ENCODE peak calls at places on chromosomes 13 and 19, in four cellular contexts. E is upper lobe of left lung, G is uterus, P is heart left ventricle. T is an unnamed sample.

GRCh38 chr19:27672309-27673047 is 1540.5 kb downstream of the UQCRFS1 start:
- DNase-seq in E (no peak), G (no peak), P (peak; percentile 57), T (peak; percentile 30)

GRCh38 chr13:25775986-25776385 is 275.8 kb downstream of the SHISA2 start:
- DNase-seq in E (no peak), G (no peak), P (no peak), T (no peak)

GRCh38 chr19:10364644-10365043 is 15.7 kb downstream of the TYK2 start:
- DNase-seq in E (peak; percentile 72), G (no peak), P (no peak), T (no peak)

GRCh38 chr13:43785681-43786471 is 896 bp downstream of the ENOX1 start:
- DNase-seq in E (peak; percentile 89), G (peak; percentile 86), P (peak; percentile 92), T (peak; percentile 67)

GRCh38 chr13:30664689-30665088 is 47.0 kb downstream of the USPL1 start:
- DNase-seq in E (no peak), G (no peak), P (no peak), T (no peak)

GRCh38 chr19:34452671-34453253 is 24.6 kb downstream of the UBA2 start:
- DNase-seq in E (no peak), G (no peak), P (no peak), T (no peak)

GRCh38 chr13:49759503-49759902 is 33.0 kb downstream of the KPNA3 start:
- DNase-seq in E (no peak), G (no peak), P (no peak), T (no peak)

GRCh38 chr19:10193666-10194499 is 870 bp downstream of the DNMT1 start:
- DNase-seq in E (no peak), G (no peak), P (peak; percentile 59), T (no peak)

GRCh38 chr19:8655340-8655709 is 24.9 kb downstream of the NFILZ start:
- DNase-seq in E (peak; percentile 50), G (no peak), P (no peak), T (no peak)

GRCh38 chr19:38321646-38322323 is 2.1 kb downstream of the KCNK6 start:
- DNase-seq in E (no peak), G (peak; percentile 96), P (peak; percentile 91), T (no peak)

GRCh38 chr19:7272856-7273578 is 21.2 kb downstream of the INSR start:
- DNase-seq in E (no peak), G (no peak), P (no peak), T (no peak)

GRCh38 chr13:66237411-66238062 is 992.6 kb downstream of the PCDH9 start:
- DNase-seq in E (no peak), G (no peak), P (no peak), T (no peak)

GRCh38 chr19:29680447-29680846 is 15.2 kb downstream of the PLEKHF1 start:
- DNase-seq in E (peak; percentile 84), G (no peak), P (no peak), T (peak; percentile 48)

GRCh38 chr13:57212989-57213388 is 46.0 kb downstream of the PRR20E start:
- DNase-seq in E (no peak), G (no peak), P (no peak), T (no peak)

GRCh38 chr13:98570929-98571372 is 6.0 kb downstream of the STK24 start:
- DNase-seq in E (no peak), G (peak; percentile 34), P (no peak), T (peak; percentile 28)

GRCh38 chr19:41860419-41861097 is 503 bp downstream of the RPS19 start:
- DNase-seq in E (no peak), G (no peak), P (no peak), T (no peak)

GRCh38 chr13:108494991-108495661 is 134.3 kb upstream of the MYO16 start:
- DNase-seq in E (no peak), G (no peak), P (no peak), T (no peak)

GRCh38 chr19:10408511-10409291 is 5.4 kb upstream of the CDC37 start:
- DNase-seq in E (peak; percentile 79), G (no peak), P (no peak), T (no peak)

GRCh38 chr13:28273919-28274318 is 135.6 kb downstream of the PAN3 start:
- DNase-seq in E (no peak), G (no peak), P (no peak), T (no peak)

GRCh38 chr13:20616059-20616797 is 49.3 kb downstream of the IFT88 start:
- DNase-seq in E (no peak), G (no peak), P (no peak), T (no peak)

GRCh38 chr13:112066624-112067004 is 335 bp upstream of the SOX1 start:
- DNase-seq in E (peak; percentile 86), G (no peak), P (peak; percentile 73), T (no peak)

GRCh38 chr13:34738251-34739170 is 203.6 kb upstream of the NBEA start:
- DNase-seq in E (no peak), G (no peak), P (no peak), T (no peak)

GRCh38 chr13:106567421-106568224 is at the start of gene ARGLU1:
- DNase-seq in E (peak; percentile 97), G (peak; percentile 92), P (peak; percentile 95), T (peak; percentile 84)

GRCh38 chr19:13051581-13052165 is 51.0 kb downstream of the LYL1 start:
- DNase-seq in E (peak; percentile 92), G (peak; percentile 69), P (no peak), T (peak; percentile 63)

GRCh38 chr19:13033819-13034611 is 38.7 kb downstream of the NFIX start:
- DNase-seq in E (no peak), G (peak; percentile 77), P (peak; percentile 91), T (peak; percentile 74)

GRCh38 chr19:17755533-17755885 is 4.2 kb downstream of the FCHO1 start:
- DNase-seq in E (no peak), G (no peak), P (no peak), T (no peak)
- H3K4me3 ChIP-seq in E (no peak overlapping the region), G (no peak overlapping the region), P (no peak overlapping the region), T (no peak overlapping the region)

GRCh38 chr19:2533686-2534085 is 57.8 kb downstream of the GADD45B start:
- DNase-seq in E (no peak), G (no peak), P (no peak), T (no peak)
- TF ChIP-seq POLR2A in E (no peak), G (no peak), P (no peak), T (no peak)

DNA sequence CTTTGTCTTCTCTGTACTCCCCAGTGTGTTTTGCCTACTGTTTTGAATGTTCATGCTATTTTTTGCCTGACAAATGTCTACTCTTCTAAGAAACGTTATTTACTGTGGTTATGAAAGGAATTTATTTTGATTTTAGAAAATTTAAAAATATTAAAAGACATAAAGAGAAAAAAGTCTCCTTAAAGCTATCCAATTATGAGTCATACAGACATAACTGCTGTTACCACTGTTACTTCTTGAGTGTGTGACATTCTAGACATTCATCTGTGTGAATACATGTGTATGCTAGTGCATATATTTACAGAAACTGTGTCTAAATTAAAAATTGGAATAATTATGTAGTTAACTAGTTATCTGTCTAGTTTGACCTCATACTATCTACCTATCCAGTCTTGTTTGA is 187.6 kb upstream of the SGCG start:
- DNase-seq in E (no peak), G (no peak), P (no peak), T (no peak)
- H3K4me3 ChIP-seq in E (no peak overlapping the region), G (no peak overlapping the region), P (no peak overlapping the region), T (no peak overlapping the region)

GRCh38 chr19:48363810-48364563 is at the start of the genes SYNGR4 and TMEM143:
- DNase-seq in E (peak; percentile 99), G (peak; percentile 99), P (peak; percentile 99), T (peak; percentile 99)
- TF ChIP-seq POLR2A in E (no peak), G (peak; percentile 65), P (no peak), T (no peak)

DNA sequence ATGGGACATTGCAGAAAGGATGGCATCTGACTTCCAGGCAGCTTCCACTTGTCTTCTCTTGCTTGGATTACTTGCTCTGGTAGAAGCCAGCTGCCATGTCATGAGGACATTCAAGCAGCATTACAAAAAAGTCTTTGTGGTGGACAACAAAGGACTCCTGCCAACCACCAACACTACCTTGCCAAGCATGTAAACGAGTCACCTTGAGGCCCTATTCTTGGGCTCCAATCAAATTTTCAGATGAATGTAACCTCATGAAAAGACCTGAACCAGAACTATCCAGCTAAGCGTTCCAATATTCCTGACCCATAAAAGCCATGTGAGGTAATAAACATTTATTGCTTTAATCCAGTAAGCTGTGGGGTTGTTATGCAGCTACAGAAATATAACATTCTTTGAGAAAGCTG is 12.5 kb downstream of the PROSER1 start:
- DNase-seq in E (no peak), G (no peak), P (no peak), T (no peak)
- H3K4me3 ChIP-seq in E (no peak overlapping the region), G (no peak overlapping the region), P (no peak overlapping the region), T (no peak overlapping the region)

DNA sequence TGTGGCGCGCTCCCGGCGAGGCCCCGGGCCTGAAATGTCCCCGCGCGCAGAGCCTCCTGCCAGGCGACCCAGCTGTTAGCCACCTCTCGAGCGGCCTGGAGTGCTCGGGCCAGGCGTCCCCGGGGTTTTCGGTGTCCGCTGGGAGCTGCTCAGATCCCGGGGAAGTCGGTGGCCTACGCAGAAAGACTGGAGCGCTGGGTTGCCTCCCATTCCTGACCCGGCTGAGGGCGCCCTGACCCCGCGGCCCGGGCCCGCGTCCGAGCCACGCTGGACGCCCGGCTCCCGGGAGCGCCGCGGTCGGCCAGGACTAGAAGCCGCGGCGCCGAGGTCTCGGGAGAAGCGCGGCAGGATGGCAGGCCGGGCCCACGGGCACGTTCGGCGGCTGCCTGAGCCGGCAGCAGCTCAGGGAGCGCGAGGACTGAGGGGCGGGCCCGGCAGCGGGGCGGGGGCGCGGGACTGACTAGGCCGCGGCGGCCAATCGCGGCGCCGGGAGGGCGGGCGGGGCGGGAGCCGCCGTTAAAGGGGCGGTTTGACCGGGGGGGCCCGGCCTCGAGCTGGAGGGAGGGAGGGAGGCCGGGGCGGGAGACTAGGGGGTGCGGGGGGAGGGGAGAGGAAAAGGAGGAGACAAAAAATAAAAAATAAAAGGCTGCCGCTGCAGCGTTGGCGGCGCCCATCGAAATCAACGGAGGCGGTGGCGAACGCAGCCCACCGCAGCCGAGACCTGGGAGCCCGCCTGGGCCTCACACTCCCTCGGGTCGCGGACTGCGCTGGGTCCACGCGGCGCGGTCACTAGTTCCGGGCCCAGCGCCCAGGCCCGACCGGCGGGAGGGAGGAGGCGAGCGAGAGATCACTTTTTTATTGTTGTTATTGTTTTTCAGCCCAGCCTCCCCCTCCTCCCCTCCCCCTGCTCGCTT is 1.1 kb upstream of the ZIC2 start:
- DNase-seq in E (peak; percentile 93), G (no peak), P (peak; percentile 60), T (peak; percentile 31)
- TF ChIP-seq POLR2A in E (no peak), G (no peak), P (no peak), T (no peak)

GRCh38 chr19:45782820-45783785 is 813 bp upstream of the DMPK start:
- DNase-seq in E (no peak), G (peak; percentile 86), P (peak; percentile 92), T (peak; percentile 83)

GRCh38 chr19:45781282-45782161 is 768 bp downstream of the DMPK start:
- DNase-seq in E (peak; percentile 86), G (peak; percentile 43), P (no peak), T (peak; percentile 95)

GRCh38 chr19:45780448-45781281 is 1.6 kb downstream of the DMPK start:
- DNase-seq in E (no peak), G (peak; percentile 60), P (no peak), T (no peak)

GRCh38 chr19:45784096-45784495 is 1.8 kb upstream of the DMPK start:
- DNase-seq in E (no peak), G (no peak), P (no peak), T (no peak)

DNA sequence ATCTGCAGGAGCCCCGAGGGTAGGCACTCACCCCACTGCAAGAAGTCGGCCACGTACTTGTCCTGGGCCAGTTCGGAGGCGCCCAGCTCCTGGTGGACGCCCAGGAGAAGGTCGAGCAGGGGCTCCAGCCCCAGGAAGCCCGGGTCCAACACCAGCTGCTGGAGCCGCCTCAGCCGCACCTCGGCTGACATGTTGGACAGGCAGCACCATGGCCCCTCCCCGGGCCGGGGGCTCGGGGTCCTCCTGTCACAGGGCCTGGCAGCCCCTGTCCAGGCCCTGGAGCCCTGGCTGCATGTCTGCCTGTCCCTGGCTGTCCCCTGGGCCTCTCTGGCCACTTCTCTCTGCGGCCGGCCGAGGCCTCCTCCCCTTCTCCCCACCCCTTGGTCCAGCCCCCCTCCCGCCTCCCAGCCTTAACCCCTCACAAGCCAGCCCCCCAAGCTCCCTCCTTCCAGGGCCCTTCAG is at the start of gene DMPK:
- DNase-seq in E (peak; percentile 84), G (peak; percentile 54), P (peak; percentile 78), T (peak; percentile 70)
- H3K4me3 ChIP-seq in E (peak within 1 kb of the TSS; percentile 58), G (peak within 1 kb of the TSS; percentile 78), P (peak within 1 kb of the TSS; percentile 55), T (peak within 1 kb of the TSS; percentile 62)